ENCODE peak calls at places on chromosome 19, in ten cellular contexts. R is A549, P is breast epithelium, K is IMR-90, U is body of pancreas, C is ovary, M is right lobe of liver, F is transverse colon, V is spleen, Q is heart left ventricle. S is an unnamed sample. For H3K4me1, the result is how much of the 10 kb centered on the place peaks cover.

GRCh38 chr19:46133101-46133627 is 8.7 kb upstream of the IGFL3 start:
- DNase-seq in P (no peak), K (peak), F (no peak), Q (no peak), V (no peak), M (no peak), C (peak), R (no peak), U (peak), S (no peak)

GRCh38 chr19:29401712-29402421 is 123.9 kb upstream of the VSTM2B start:
- DNase-seq in C (no peak), M (no peak), F (no peak), Q (no peak), P (no peak), R (no peak), K (no peak), U (no peak), V (no peak), S (no peak)

GRCh38 chr19:11345122-11345752 is 831 bp downstream of the TMEM205 start:
- DNase-seq in U (no peak), K (no peak), M (no peak), P (no peak), Q (no peak), C (no peak), F (no peak), R (no peak), V (no peak), S (no peak)

GRCh38 chr19:37931941-37932655 is 25.1 kb downstream of the SIPA1L3 start:
- DNase-seq in F (peak), R (peak), M (peak), K (peak), V (peak), P (peak), Q (peak), C (peak), U (peak), S (no peak)

GRCh38 chr19:36101550-36102327 is 9.2 kb upstream of the OVOL3 start:
- DNase-seq in U (no peak), F (no peak), K (no peak), Q (no peak), V (no peak), C (no peak), P (no peak), M (no peak), R (no peak), S (no peak)

GRCh38 chr19:17240855-17241399 is 4.8 kb downstream of the NR2F6 start:
- DNase-seq in K (no peak), V (no peak), Q (no peak), F (no peak), C (no peak), P (no peak), M (no peak), R (no peak), U (no peak), S (no peak)

GRCh38 chr19:14949876-14950275 is 8.6 kb downstream of the OR7C2 start:
- DNase-seq in P (no peak), M (no peak), U (no peak), R (no peak), K (no peak), Q (no peak), F (no peak), V (no peak), C (no peak), S (no peak)

GRCh38 chr19:35673121-35673804 is 6.9 kb downstream of the UPK1A start:
- DNase-seq in U (peak), M (peak), K (peak), R (peak), V (peak), Q (no peak), P (no peak), F (peak), C (no peak), S (peak)

GRCh38 chr19:30272554-30272953 is 99.6 kb upstream of the ZNF536 start:
- DNase-seq in P (no peak), Q (no peak), R (no peak), C (no peak), M (no peak), K (no peak), V (no peak), U (no peak), F (no peak), S (no peak)

GRCh38 chr19:47479701-47480503 is 4.1 kb downstream of the KPTN start:
- DNase-seq in P (no peak), U (no peak), M (peak), V (no peak), Q (peak), K (no peak), R (no peak), F (no peak), C (no peak), S (no peak)

GRCh38 chr19:43534305-43534612 is 1.3 kb downstream of the ZNF575 start:
- DNase-seq in V (no peak), R (no peak), K (no peak), C (no peak), U (no peak), Q (no peak), F (no peak), M (no peak), P (no peak), S (no peak)

GRCh38 chr19:40366697-40367561 is 18.4 kb downstream of the PLD3 start:
- DNase-seq in K (peak), Q (no peak), C (no peak), U (no peak), R (no peak), F (no peak), M (no peak), P (no peak), V (no peak), S (no peak)

GRCh38 chr19:40383668-40384248 is 6.2 kb downstream of the HIPK4 start:
- DNase-seq in K (no peak), V (no peak), C (no peak), F (no peak), Q (no peak), M (no peak), U (no peak), P (no peak), R (no peak), S (no peak)

GRCh38 chr19:1073956-1074511 is 7.1 kb downstream of the ARHGAP45 start:
- DNase-seq in K (no peak), Q (no peak), C (no peak), U (no peak), R (no peak), M (peak), P (no peak), F (no peak), V (peak), S (no peak)

GRCh38 chr19:2113436-2114211 is 16.9 kb downstream of the IZUMO4 start:
- DNase-seq in C (no peak), Q (no peak), U (no peak), P (no peak), K (no peak), F (no peak), R (no peak), V (no peak), M (no peak), S (no peak)

GRCh38 chr19:2770055-2771013 is 12.7 kb downstream of the SGTA start:
- DNase-seq in Q (no peak), M (no peak), F (peak), R (no peak), C (peak), V (peak), P (no peak), K (peak), U (no peak), S (peak)

GRCh38 chr19:1067341-1068103 is 555 bp downstream of the ARHGAP45 start:
- DNase-seq in C (no peak), F (peak), K (no peak), R (no peak), Q (no peak), U (no peak), V (peak), P (no peak), M (no peak), S (no peak)

GRCh38 chr19:29851769-29852521 is 40.2 kb downstream of the CCNE1 start:
- DNase-seq in U (no peak), F (no peak), P (no peak), Q (no peak), K (no peak), M (peak), V (no peak), C (no peak), R (no peak), S (no peak)

GRCh38 chr19:16155128-16155527 is 11.6 kb downstream of the HSH2D start:
- DNase-seq in V (no peak), R (no peak), U (no peak), K (no peak), F (no peak), P (no peak), Q (no peak), M (no peak), C (no peak), S (no peak)
- TF ChIP-seq POLR2A in V (no peak), R (no peak), U (no peak), K (no peak), F (no peak), P (no peak), Q (no peak), M (no peak), C (no peak), S (no peak)

GRCh38 chr19:12984683-12985048 is 10.6 kb upstream of the NFIX start:
- DNase-seq in Q (no peak), R (no peak), F (no peak), C (no peak), K (no peak), P (no peak), M (no peak), V (no peak), U (no peak), S (no peak)

GRCh38 chr19:12983561-12984142 is 11.6 kb upstream of the NFIX start:
- DNase-seq in C (peak), U (peak), F (peak), V (peak), Q (peak), K (peak), P (peak), M (peak), R (peak), S (peak)

GRCh38 chr19:12984143-12984627 is 11.1 kb upstream of the NFIX start:
- DNase-seq in Q (no peak), M (no peak), V (no peak), K (no peak), P (no peak), U (no peak), R (no peak), F (no peak), C (no peak), S (no peak)

GRCh38 chr19:12982648-12983047 is 12.6 kb upstream of the NFIX start:
- DNase-seq in P (no peak), U (no peak), M (no peak), C (no peak), F (no peak), Q (no peak), V (no peak), R (no peak), K (no peak), S (no peak)

DNA sequence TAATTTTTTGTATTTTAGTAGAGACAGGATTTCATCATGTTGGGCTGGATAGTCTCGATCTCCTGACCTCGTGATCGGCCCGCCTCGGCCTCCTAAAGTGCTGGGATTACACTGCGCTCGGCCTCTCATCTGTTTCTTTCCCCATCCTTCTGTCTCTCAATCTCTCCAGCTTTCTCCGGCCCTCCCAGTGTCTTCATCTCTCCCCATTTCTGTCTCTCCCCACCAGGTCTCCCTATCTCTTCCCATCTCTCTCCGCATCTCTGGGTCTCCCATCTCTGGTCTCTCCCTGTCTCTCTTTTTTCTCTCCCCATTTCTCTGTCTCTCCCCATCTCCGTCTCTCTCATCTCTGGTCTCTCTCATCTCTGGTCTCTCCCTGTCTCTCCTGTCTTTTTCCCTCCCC is 12.2 kb upstream of the NFIX start:
- DNase-seq in M (no peak), K (no peak), P (no peak), V (no peak), Q (no peak), U (no peak), F (no peak), R (no peak), C (no peak), S (no peak)
- H3K4me3 ChIP-seq in M (no peak), K (peak), P (no peak), V (peak), Q (peak), U (no peak), F (peak), R (peak), C (peak), S (no peak)

DNA sequence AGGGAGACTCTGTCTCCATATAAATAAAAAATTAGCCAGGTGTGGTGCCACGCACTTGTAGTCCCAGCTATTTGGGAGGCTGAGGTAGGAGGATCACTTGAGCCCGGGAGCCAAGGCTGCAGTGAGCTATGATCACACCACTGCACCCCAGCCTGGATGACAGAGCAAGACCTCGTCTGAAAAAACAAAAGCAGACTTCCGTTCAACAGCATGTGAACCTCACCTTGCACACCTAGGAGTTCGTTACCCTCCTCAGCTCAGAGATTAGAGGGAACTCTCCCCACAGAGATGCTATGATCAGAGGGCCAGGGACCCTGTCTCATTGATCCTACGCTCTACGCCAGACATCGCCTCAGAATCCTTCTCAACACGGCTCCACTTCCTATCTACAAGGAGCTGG is 15.3 kb downstream of the ELL start:
- DNase-seq in C (no peak), M (no peak), Q (no peak), K (no peak), V (no peak), U (no peak), R (no peak), P (no peak), F (no peak), S (no peak)
- H3K4me1 ChIP-seq in C (under half), M (half or more), Q (half or more), K (under half), V (half or more), U (half or more), R (under half), P (under half), F (half or more), S (half or more)

GRCh38 chr19:4908311-4908710 is 990 bp upstream of the UHRF1 start:
- DNase-seq in U (no peak), Q (no peak), K (no peak), M (no peak), C (no peak), R (no peak), V (no peak), F (no peak), P (no peak), S (no peak)

GRCh38 chr19:4909172-4909896 is at the start of gene UHRF1:
- DNase-seq in V (no peak), U (no peak), M (no peak), K (no peak), P (no peak), Q (no peak), C (no peak), F (peak), R (no peak), S (no peak)

GRCh38 chr19:4904481-4904880 is 1.8 kb upstream of the ARRDC5 start:
- DNase-seq in U (no peak), M (no peak), P (no peak), F (peak), K (no peak), C (no peak), Q (no peak), V (no peak), R (no peak), S (no peak)

GRCh38 chr19:4908781-4909171 is 525 bp upstream of the UHRF1 start:
- DNase-seq in C (no peak), U (no peak), Q (no peak), M (no peak), V (no peak), P (no peak), K (no peak), R (no peak), F (no peak), S (no peak)

DNA sequence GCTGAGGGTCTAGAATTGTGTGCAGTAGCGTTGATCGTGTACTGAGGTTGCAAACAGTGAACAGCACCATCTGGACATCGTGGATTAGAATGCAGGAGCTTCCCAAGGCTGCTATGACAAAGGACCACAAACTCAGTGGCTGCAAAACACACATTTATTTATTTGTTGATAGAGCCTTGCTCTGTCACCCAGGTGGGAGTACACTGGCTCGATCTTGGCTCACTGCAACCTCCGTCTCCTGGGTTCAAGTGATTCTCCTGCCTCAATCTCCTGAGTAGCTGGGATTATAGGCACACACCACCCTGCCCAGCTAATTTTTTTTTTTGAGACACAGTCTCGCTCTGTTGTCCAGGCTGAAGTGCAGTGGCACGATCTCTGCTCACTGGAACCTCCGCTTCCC is 2.3 kb upstream of the UHRF1 start:
- DNase-seq in K (no peak), V (no peak), R (no peak), Q (no peak), F (no peak), C (no peak), U (no peak), M (no peak), P (no peak), S (no peak)
- TF ChIP-seq POLR2A in K (no peak), V (no peak), R (no peak), Q (no peak), F (no peak), C (no peak), U (no peak), M (no peak), P (no peak), S (no peak)

GRCh38 chr19:6587093-6587820 is 3.7 kb downstream of the CD70 start:
- DNase-seq in P (no peak), Q (no peak), V (no peak), C (no peak), U (no peak), R (no peak), M (no peak), K (no peak), F (no peak), S (no peak)
- H3K4me3 ChIP-seq in P (peak), Q (no peak), V (no peak), C (no peak), U (no peak), R (no peak), M (no peak), K (no peak), F (peak), S (no peak)

GRCh38 chr19:20333508-20333907 is 166.5 kb downstream of the ZNF486 start:
- DNase-seq in K (no peak), P (no peak), V (no peak), C (no peak), Q (no peak), M (no peak), R (no peak), U (no peak), F (no peak), S (no peak)
- H3K4me1 ChIP-seq in K (under half), P (under half), V (under half), C (under half), Q (under half), M (under half), R (under half), U (under half), F (under half), S (under half)

GRCh38 chr19:49933643-49934042 is 4.3 kb upstream of the NUP62 start:
- DNase-seq in M (no peak), K (no peak), R (no peak), Q (no peak), F (no peak), V (peak), C (no peak), P (no peak), U (no peak), S (no peak)
- TF ChIP-seq POLR2A in M (peak), K (no peak), R (no peak), Q (no peak), F (no peak), V (no peak), C (no peak), P (no peak), U (no peak), S (no peak)

DNA sequence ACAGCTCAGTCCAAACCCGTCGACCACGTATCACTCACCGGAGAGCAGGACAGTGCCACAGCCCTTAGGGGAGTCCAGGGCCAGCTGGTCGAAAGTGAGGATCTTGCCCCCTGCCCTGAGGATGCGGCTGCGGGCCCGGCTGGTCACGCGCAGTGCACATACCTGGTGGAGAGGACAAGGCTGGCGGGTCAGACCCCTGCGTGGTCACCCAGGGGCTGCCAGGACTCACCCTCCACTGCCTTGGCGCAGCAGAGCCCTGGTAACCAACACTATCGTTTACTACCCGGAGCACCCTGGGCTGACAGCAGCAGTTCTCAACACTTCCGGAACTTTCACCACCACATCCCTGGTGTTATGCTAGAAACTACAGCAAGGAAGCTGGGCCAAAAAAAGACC is 1.2 kb upstream of the FAM83E start:
- DNase-seq in V (peak), U (no peak), R (no peak), F (no peak), K (no peak), P (no peak), Q (no peak), M (no peak), C (no peak), S (no peak)
- H3K4me3 ChIP-seq in V (no peak), U (no peak), R (no peak), F (no peak), K (no peak), P (no peak), Q (no peak), M (no peak), C (no peak), S (no peak)